ENCODE peak calls at places on chromosomes 16 and 17, in seven cellular contexts. E is effector CD4-positive, alpha-beta T cell; O is NCI-H446 treated with DMSO at 0.1 percent for 48 hours; Y is NCI-H1105 treated with DMSO at 0.1 percent for 48 hours; L is bronchial epithelial cell; Z is astrocyte of the hippocampus; V is GM04503. F is an unnamed sample.

GRCh38 chr17:67531291-67531690 is 154.2 kb downstream of the PITPNC1 start:
- DNase-seq in E (no peak), O (peak; percentile 45), Y (no peak), L (no peak), Z (no peak), V (no peak), F (no peak)

GRCh38 chr16:78976212-78976611 is 624.3 kb downstream of the MAF start:
- DNase-seq in E (no peak), O (no peak), Y (no peak), L (no peak), Z (no peak), V (no peak), F (no peak)

GRCh38 chr17:66098040-66098439 is 93.9 kb downstream of the CEP112 start:
- DNase-seq in E (no peak), O (no peak), Y (no peak), L (peak; percentile 13), Z (peak; percentile 2), V (no peak), F (no peak)

GRCh38 chr17:63538693-63539595 is 11.3 kb upstream of the DCAF7 start:
- DNase-seq in E (no peak), O (no peak), Y (no peak), L (no peak), Z (no peak), V (no peak), F (no peak)

GRCh38 chr16:88264641-88265285 is 118.0 kb upstream of the ZNF469 start:
- DNase-seq in E (peak; percentile 11), O (no peak), Y (no peak), L (peak; percentile 90), Z (peak; percentile 95), V (no peak), F (peak; percentile 90)

GRCh38 chr16:85372627-85373372 is 240.3 kb upstream of the GSE1 start:
- DNase-seq in E (no peak), O (no peak), Y (no peak), L (peak; percentile 78), Z (peak; percentile 75), V (peak; percentile 61), F (no peak)

GRCh38 chr17:40515011-40515410 is 13.6 kb upstream of the TNS4 start:
- DNase-seq in E (no peak), O (no peak), Y (no peak), L (no peak), Z (no peak), V (no peak), F (no peak)

GRCh38 chr16:65202461-65202860 is 80.6 kb upstream of the CDH11 start:
- DNase-seq in E (no peak), O (no peak), Y (no peak), L (peak; percentile 85), Z (no peak), V (peak; percentile 50), F (no peak)

GRCh38 chr16:88684569-88685155 is 1.6 kb downstream of the SNAI3 start:
- DNase-seq in E (no peak), O (no peak), Y (no peak), L (no peak), Z (no peak), V (no peak), F (no peak)

GRCh38 chr17:10743316-10744009 is 13.6 kb upstream of the TMEM220 start:
- DNase-seq in E (no peak), O (no peak), Y (no peak), L (peak; percentile 16), Z (peak; percentile 37), V (peak; percentile 37), F (no peak)

GRCh38 chr17:36016555-36016954 is 1.2 kb downstream of the CCL23 start:
- DNase-seq in E (no peak), O (no peak), Y (no peak), L (no peak), Z (no peak), V (no peak), F (no peak)

GRCh38 chr17:82204831-82205719 is 7.6 kb downstream of the CCDC57 start:
- DNase-seq in E (no peak), O (no peak), Y (no peak), L (peak; percentile 88), Z (peak; percentile 76), V (no peak), F (no peak)

GRCh38 chr16:57694556-57695377 is at the start of gene DRC7:
- DNase-seq in E (no peak), O (no peak), Y (peak; percentile 56), L (peak; percentile 47), Z (peak; percentile 76), V (no peak), F (no peak)

GRCh38 chr17:68399638-68400403 is 57.5 kb downstream of the WIPI1 start:
- DNase-seq in E (no peak), O (no peak), Y (no peak), L (no peak), Z (peak; percentile 30), V (peak; percentile 27), F (peak; percentile 61)

F was measured in CD4-positive, alpha-beta memory T cell.